ENCODE peak calls at places on chromosomes 11 and 22, in ten cellular contexts. Y, T, V, F, M, Q, D, B, W and I are unnamed samples.

GRCh38 chr11:94623120-94623735 is 56.1 kb downstream of the PIWIL4 start:
- DNase-seq in Y (peak), T (no peak), V (peak), F (peak), M (peak), Q (peak), D (peak), B (peak), W (peak), I (peak)

GRCh38 chr11:95659088-95659487 is 130.5 kb downstream of the FAM76B start:
- DNase-seq in Y (no peak), T (no peak), V (no peak), F (peak), M (no peak), Q (no peak), D (no peak), B (no peak), W (no peak), I (no peak)

GRCh38 chr11:34405079-34405858 is 33.5 kb upstream of the CAT start:
- DNase-seq in Y (no peak), T (no peak), V (no peak), F (peak), M (no peak), Q (peak), D (no peak), B (no peak), W (no peak), I (no peak)

GRCh38 chr11:21180194-21180593 is 510.8 kb downstream of the NELL1 start:
- DNase-seq in Y (no peak), T (no peak), V (no peak), F (no peak), M (no peak), Q (no peak), D (no peak), B (no peak), W (no peak), I (no peak)

GRCh38 chr22:17634696-17635095 is 3.9 kb upstream of the BCL2L13 start:
- DNase-seq in Y (no peak), T (no peak), V (no peak), F (peak), M (no peak), Q (no peak), D (no peak), B (peak), W (no peak), I (no peak)

GRCh38 chr22:50621948-50622722 is 5.8 kb downstream of the ARSA start:
- DNase-seq in Y (peak), T (no peak), V (no peak), F (peak), M (no peak), Q (peak), D (no peak), B (no peak), W (no peak), I (peak)

GRCh38 chr11:44609028-44609782 is 43.7 kb downstream of the CD82 start:
- DNase-seq in Y (peak), T (no peak), V (no peak), F (no peak), M (no peak), Q (peak), D (peak), B (no peak), W (no peak), I (no peak)

GRCh38 chr11:125264091-125265022 is 99.8 kb downstream of the PKNOX2 start:
- DNase-seq in Y (no peak), T (no peak), V (no peak), F (no peak), M (no peak), Q (no peak), D (no peak), B (no peak), W (no peak), I (no peak)

GRCh38 chr11:32494629-32495028 is 59.3 kb upstream of the WT1 start:
- DNase-seq in Y (no peak), T (no peak), V (no peak), F (no peak), M (no peak), Q (no peak), D (no peak), B (no peak), W (no peak), I (no peak)

GRCh38 chr11:125923012-125923579 is 18.8 kb downstream of the DDX25 start:
- DNase-seq in Y (peak), T (peak), V (peak), F (peak), M (peak), Q (peak), D (no peak), B (peak), W (peak), I (peak)